ENCODE peak calls at places on chromosomes 4 and X, in ten cellular contexts. O is ovary, S is cardiac muscle cell, L is colonic mucosa, U is breast epithelium, T is brain microvascular endothelial cell, Y is left ventricle myocardium inferior, V is kidney, G is coronary artery, Q is IMR-90. H is an unnamed sample.

GRCh38 chrX:14354541-14354940 is 174.8 kb upstream of the GLRA2 start:
- DNase-seq in O (no peak), S (no peak), L (no peak), U (no peak), T (peak), Y (no peak), V (no peak), G (no peak), Q (peak), H (no peak)

GRCh38 chrX:39450578-39450977 is 647.2 kb downstream of the BCOR start:
- DNase-seq in O (no peak), S (no peak), L (no peak), U (no peak), T (no peak), Y (no peak), V (no peak), G (no peak), Q (no peak), H (no peak)

GRCh38 chr4:167903291-167903721 is 189.0 kb upstream of the ANXA10 start:
- DNase-seq in O (no peak), S (peak), L (no peak), U (no peak), T (peak), Y (no peak), V (no peak), G (no peak), Q (peak), H (no peak)

GRCh38 chr4:74613266-74613665 is 168.3 kb downstream of the AREG start:
- DNase-seq in O (no peak), S (peak), L (no peak), U (no peak), T (no peak), Y (no peak), V (no peak), G (no peak), Q (no peak), H (no peak)

GRCh38 chr4:95571577-95571976 is 22.8 kb upstream of the UNC5C start:
- DNase-seq in O (no peak), S (no peak), L (no peak), U (no peak), T (no peak), Y (no peak), V (no peak), G (no peak), Q (no peak), H (no peak)

GRCh38 chrX:13254076-13254785 is 65.6 kb downstream of the ATXN3L start:
- DNase-seq in O (peak), S (peak), L (no peak), U (no peak), T (peak), Y (no peak), V (no peak), G (no peak), Q (peak), H (no peak)

GRCh38 chr4:8907596-8908205 is 36.1 kb upstream of the HMX1 start:
- DNase-seq in O (no peak), S (no peak), L (no peak), U (peak), T (no peak), Y (no peak), V (peak), G (peak), Q (no peak), H (no peak)

GRCh38 chr4:80173387-80173786 is 23.9 kb upstream of the PRDM8 start:
- DNase-seq in O (no peak), S (peak), L (no peak), U (no peak), T (peak), Y (no peak), V (no peak), G (no peak), Q (peak), H (no peak)

GRCh38 chrX:100874240-100874798 is at the start of gene NOX1:
- DNase-seq in O (no peak), S (no peak), L (peak), U (no peak), T (no peak), Y (no peak), V (no peak), G (no peak), Q (peak), H (no peak)

GRCh38 chrX:20362268-20363002 is 95.7 kb upstream of the RPS6KA3 start:
- DNase-seq in O (no peak), S (peak), L (no peak), U (no peak), T (peak), Y (no peak), V (no peak), G (no peak), Q (peak), H (no peak)

GRCh38 chr4:91961504-91961903 is 342.3 kb upstream of the GRID2 start:
- DNase-seq in O (no peak), S (peak), L (no peak), U (no peak), T (no peak), Y (no peak), V (no peak), G (no peak), Q (peak), H (no peak)

GRCh38 chr4:147714575-147715401 is 17.1 kb upstream of the ARHGAP10 start:
- DNase-seq in O (no peak), S (peak), L (no peak), U (peak), T (peak), Y (no peak), V (no peak), G (no peak), Q (peak), H (no peak)

GRCh38 chr4:2254665-2255500 is 7.0 kb downstream of the MXD4 start:
- DNase-seq in O (peak), S (no peak), L (peak), U (no peak), T (no peak), Y (no peak), V (peak), G (no peak), Q (no peak), H (no peak)

GRCh38 chrX:46582964-46583363 is 9.4 kb downstream of the CHST7 start:
- DNase-seq in O (no peak), S (peak), L (no peak), U (no peak), T (peak), Y (no peak), V (no peak), G (no peak), Q (peak), H (no peak)

GRCh38 chr4:153792007-153792892 is 3.4 kb upstream of the SFRP2 start:
- DNase-seq in O (no peak), S (peak), L (peak), U (no peak), T (peak), Y (no peak), V (peak), G (peak), Q (no peak), H (no peak)

GRCh38 chr4:31983677-31984076 is 1263.5 kb downstream of the PCDH7 start:
- DNase-seq in O (no peak), S (no peak), L (no peak), U (no peak), T (no peak), Y (no peak), V (no peak), G (no peak), Q (no peak), H (no peak)

GRCh38 chrX:65695849-65696248 is 28.4 kb downstream of the MSN start:
- DNase-seq in O (no peak), S (no peak), L (no peak), U (no peak), T (no peak), Y (no peak), V (no peak), G (no peak), Q (no peak), H (no peak)
- H3K27ac ChIP-seq in O (no peak), S (no peak), L (no peak), U (peak), T (no peak), Y (peak), V (peak), G (peak), Q (no peak), H (no peak)

GRCh38 chrX:23503835-23504539 is 163.3 kb upstream of the PRDX4 start:
- DNase-seq in O (no peak), S (peak), L (peak), U (peak), T (peak), Y (peak), V (peak), G (peak), Q (peak), H (no peak)
- H3K27ac ChIP-seq in O (no peak), S (no peak), L (no peak), U (peak), T (no peak), Y (peak), V (no peak), G (peak), Q (no peak), H (no peak)

DNA sequence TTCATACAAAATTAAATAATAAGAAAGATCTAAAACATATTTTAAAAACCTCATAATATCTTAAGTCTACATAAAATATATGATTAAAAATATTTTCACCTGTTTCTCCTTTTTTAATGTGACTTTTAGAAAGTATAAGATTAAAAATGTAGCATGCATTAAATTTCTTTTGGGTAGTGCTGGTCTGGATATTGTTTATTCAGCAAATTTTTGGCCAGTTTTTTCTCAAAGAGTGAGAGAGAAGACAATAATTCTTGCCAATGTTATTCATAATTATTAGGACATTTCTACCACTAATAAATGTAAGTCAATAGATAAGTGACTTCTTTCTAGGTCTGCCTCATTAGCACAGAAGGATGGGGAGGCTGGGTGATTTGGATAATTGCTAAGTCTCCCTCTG is 14.1 kb downstream of the MAGEB1 start:
- DNase-seq in O (no peak), S (no peak), L (no peak), U (no peak), T (no peak), Y (no peak), V (no peak), G (no peak), Q (no peak), H (no peak)
- H3K27ac ChIP-seq in O (no peak), S (no peak), L (no peak), U (no peak), T (no peak), Y (no peak), V (no peak), G (no peak), Q (no peak), H (no peak)

GRCh38 chr4:16685536-16685935 is 212.9 kb downstream of the LDB2 start:
- DNase-seq in O (no peak), S (no peak), L (no peak), U (no peak), T (peak), Y (no peak), V (no peak), G (no peak), Q (peak), H (no peak)

GRCh38 chr4:16687845-16688244 is 210.6 kb downstream of the LDB2 start:
- DNase-seq in O (no peak), S (no peak), L (no peak), U (no peak), T (peak), Y (no peak), V (no peak), G (no peak), Q (peak), H (no peak)

GRCh38 chr4:16684083-16684482 is 214.4 kb downstream of the LDB2 start:
- DNase-seq in O (no peak), S (peak), L (no peak), U (no peak), T (peak), Y (no peak), V (no peak), G (no peak), Q (peak), H (no peak)

GRCh38 chr4:16686195-16686594 is 212.2 kb downstream of the LDB2 start:
- DNase-seq in O (no peak), S (peak), L (no peak), U (no peak), T (peak), Y (no peak), V (no peak), G (no peak), Q (peak), H (no peak)

DNA sequence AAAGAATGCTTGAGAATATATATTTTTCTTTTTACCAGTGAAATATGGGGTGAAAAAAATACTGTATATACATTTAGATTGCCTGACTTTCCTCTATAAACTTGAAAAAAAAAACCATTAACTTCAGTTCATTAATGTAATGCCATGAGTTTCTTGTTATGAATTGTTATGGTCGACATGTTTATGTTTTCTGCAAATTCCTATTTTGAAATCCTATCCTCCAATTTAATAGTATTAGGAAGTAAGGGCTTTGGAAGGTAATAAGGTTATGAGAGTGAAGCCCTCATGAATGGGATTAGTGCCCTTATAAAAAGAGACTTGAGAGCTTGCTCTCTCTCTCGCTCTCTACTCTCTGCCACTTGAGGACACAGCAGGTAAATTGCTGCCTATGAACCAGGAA is 211.4 kb downstream of the LDB2 start:
- DNase-seq in O (no peak), S (no peak), L (no peak), U (no peak), T (no peak), Y (no peak), V (no peak), G (no peak), Q (peak), H (no peak)
- H3K27ac ChIP-seq in O (no peak), S (no peak), L (no peak), U (no peak), T (peak), Y (no peak), V (no peak), G (no peak), Q (peak), H (no peak)

GRCh38 chr4:6873792-6874461 is 35.7 kb upstream of the TBC1D14 start:
- DNase-seq in O (peak), S (peak), L (peak), U (peak), T (peak), Y (peak), V (peak), G (no peak), Q (peak), H (no peak)

GRCh38 chr4:6875431-6875831 is 34.2 kb upstream of the TBC1D14 start:
- DNase-seq in O (no peak), S (no peak), L (no peak), U (no peak), T (no peak), Y (peak), V (no peak), G (no peak), Q (no peak), H (peak)

GRCh38 chr4:6876440-6876839 is 33.2 kb upstream of the TBC1D14 start:
- DNase-seq in O (no peak), S (peak), L (no peak), U (no peak), T (no peak), Y (no peak), V (no peak), G (no peak), Q (peak), H (no peak)

GRCh38 chr4:6869944-6870343 is 39.7 kb upstream of the TBC1D14 start:
- DNase-seq in O (no peak), S (no peak), L (no peak), U (no peak), T (no peak), Y (peak), V (no peak), G (no peak), Q (no peak), H (no peak)

GRCh38 chr4:6873291-6873690 is 36.3 kb upstream of the TBC1D14 start:
- DNase-seq in O (no peak), S (peak), L (no peak), U (no peak), T (no peak), Y (no peak), V (no peak), G (no peak), Q (no peak), H (no peak)
- H3K27ac ChIP-seq in O (no peak), S (peak), L (no peak), U (no peak), T (no peak), Y (peak), V (no peak), G (no peak), Q (no peak), H (no peak)